ENCODE peak calls at places on chromosomes 1 and 21, in nine cellular contexts. V, Q, K, X, Y, G, D, B and U are unnamed samples.

GRCh38 chr1:109475261-109475660 is 8.4 kb upstream of the ATXN7L2 start:
- DNase-seq in D (no peak), Y (no peak), X (no peak), Q (no peak), K (no peak), G (no peak), V (no peak), B (no peak), U (no peak)

GRCh38 chr1:80248886-80249285 is 1242.4 kb upstream of the ADGRL4 start:
- DNase-seq in X (no peak), Q (no peak), B (no peak), D (peak; percentile 9), V (no peak), G (no peak), K (no peak), Y (no peak), U (no peak)

GRCh38 chr1:24501371-24502167 is 1.1 kb upstream of the RCAN3 start:
- DNase-seq in X (no peak), G (no peak), Y (no peak), B (peak; percentile 29), Q (peak; percentile 68), D (peak; percentile 51), V (peak; percentile 80), K (no peak), U (peak; percentile 69)

GRCh38 chr1:103220503-103221095 is 112.3 kb upstream of the COL11A1 start:
- DNase-seq in V (no peak), X (no peak), K (no peak), Y (peak; percentile 5), G (no peak), B (no peak), D (peak; percentile 64), Q (no peak), U (no peak)

GRCh38 chr1:167720965-167721616 is 691 bp upstream of the MPZL1 start:
- DNase-seq in Q (peak; percentile 49), D (peak; percentile 63), Y (peak; percentile 48), V (no peak), B (no peak), X (no peak), K (no peak), G (no peak), U (peak; percentile 25)

GRCh38 chr1:83500987-83501591 is 497.8 kb downstream of the TTLL7 start:
- DNase-seq in K (no peak), V (peak; percentile 25), D (no peak), Q (peak; percentile 15), Y (no peak), X (no peak), B (no peak), G (no peak), U (no peak)

GRCh38 chr21:25273945-25274344 is 333.3 kb downstream of the MRPL39 start:
- DNase-seq in Y (no peak), V (no peak), K (no peak), D (no peak), B (no peak), X (no peak), Q (no peak), G (no peak), U (no peak)

GRCh38 chr1:32988665-32989064 is 24.1 kb upstream of the RNF19B start:
- DNase-seq in B (no peak), D (peak; percentile 94), Y (peak; percentile 61), Q (peak; percentile 74), G (no peak), V (no peak), K (no peak), X (no peak), U (no peak)

GRCh38 chr1:29323636-29324035 is 87.3 kb downstream of the PTPRU start:
- DNase-seq in X (no peak), G (no peak), V (no peak), Y (no peak), D (no peak), K (no peak), Q (no peak), B (no peak), U (no peak)

GRCh38 chr1:111615874-111616715 is 3.5 kb upstream of the RAP1A start:
- DNase-seq in V (peak; percentile 82), G (peak; percentile 47), K (peak; percentile 27), D (no peak), B (no peak), Y (no peak), Q (peak; percentile 72), X (no peak), U (no peak)